ENCODE peak calls at places on chromosomes 16 and 17, in seven cellular contexts. K, W, G, P, O, B and U are unnamed samples.

GRCh38 chr16:88464447-88465318 is 11.6 kb downstream of the ZFPM1 start:
- DNase-seq in K (no peak), W (no peak), G (no peak), P (no peak), O (no peak), B (no peak), U (no peak)

GRCh38 chr17:66123163-66123562 is 68.8 kb downstream of the CEP112 start:
- DNase-seq in K (peak; percentile 46), W (peak; percentile 20), G (no peak), P (no peak), O (no peak), B (no peak), U (no peak)

GRCh38 chr16:29182501-29182900 is 197.6 kb downstream of the LAT start:
- DNase-seq in K (no peak), W (no peak), G (no peak), P (peak; percentile 65), O (no peak), B (no peak), U (no peak)

GRCh38 chr16:69839798-69840409 is 77.8 kb downstream of the WWP2 start:
- DNase-seq in K (no peak), W (no peak), G (no peak), P (no peak), O (no peak), B (peak; percentile 86), U (no peak)

GRCh38 chr16:35214840-35215239 is 1755.4 kb downstream of the TP53TG3F start:
- DNase-seq in K (no peak), W (no peak), G (no peak), P (no peak), O (no peak), B (no peak), U (no peak)

GRCh38 chr17:5485270-5486205 is at the start of gene DERL2:
- DNase-seq in K (peak; percentile 50), W (peak; percentile 72), G (peak; percentile 27), P (no peak), O (peak; percentile 46), B (no peak), U (no peak)

GRCh38 chr16:77331802-77332586 is 102.8 kb downstream of the ADAMTS18 start:
- DNase-seq in K (no peak), W (no peak), G (no peak), P (no peak), O (no peak), B (no peak), U (no peak)

GRCh38 chr16:82583415-82583814 is 43.4 kb upstream of the CDH13 start:
- DNase-seq in K (peak; percentile 37), W (peak; percentile 13), G (no peak), P (no peak), O (no peak), B (no peak), U (no peak)

GRCh38 chr17:57090560-57091185 is 5.6 kb downstream of the AKAP1 start:
- DNase-seq in K (no peak), W (peak; percentile 18), G (no peak), P (no peak), O (no peak), B (no peak), U (no peak)

GRCh38 chr17:9121186-9121820 is 100.0 kb downstream of the NTN1 start:
- DNase-seq in K (no peak), W (no peak), G (no peak), P (peak; percentile 49), O (no peak), B (no peak), U (no peak)